ENCODE peak calls at places on chromosomes 12 and 14, in six cellular contexts. Y is astrocyte of the cerebellum; F is fibroblast of the aortic adventitia; V is iPS DF 6.9; H is CD8-positive, alpha-beta T cell; I is IMR-90. Q is an unnamed sample.

GRCh38 chr14:104637546-104638003 is 33.0 kb upstream of the TMEM179 start:
- DNase-seq in H (no peak), V (no peak), F (no peak), Y (no peak), I (no peak), Q (no peak)

GRCh38 chr14:68539311-68539737 is 253.5 kb downstream of the ZFP36L1 start:
- DNase-seq in F (no peak), V (no peak), I (no peak), Y (no peak), H (no peak), Q (no peak)

GRCh38 chr12:80936642-80937390 is 918 bp downstream of the LIN7A start:
- DNase-seq in F (peak), H (no peak), V (peak), I (peak), Y (no peak), Q (no peak)

GRCh38 chr14:67457782-67458181 is 30.7 kb downstream of the TMEM229B start:
- DNase-seq in V (no peak), H (no peak), Y (no peak), I (no peak), F (no peak), Q (no peak)

GRCh38 chr12:73531752-73532151 is 1005.9 kb upstream of the ATXN7L3B start:
- DNase-seq in I (no peak), Y (no peak), H (no peak), V (no peak), F (no peak), Q (no peak)

GRCh38 chr12:66668311-66668710 is 10.6 kb downstream of the GRIP1 start:
- DNase-seq in I (no peak), F (no peak), H (no peak), Y (no peak), V (no peak), Q (no peak)

GRCh38 chr14:72608391-72609204 is 285.3 kb downstream of the DPF3 start:
- DNase-seq in I (peak), H (no peak), F (peak), V (no peak), Y (peak), Q (peak)

GRCh38 chr12:123141615-123142517 is 9.0 kb downstream of the PITPNM2 start:
- DNase-seq in F (peak), V (no peak), Y (peak), I (peak), H (no peak), Q (peak)

GRCh38 chr12:88684170-88684569 is 103.9 kb upstream of the KITLG start:
- DNase-seq in F (no peak), V (no peak), Y (no peak), H (no peak), I (no peak), Q (no peak)

GRCh38 chr14:94045563-94046345 is 19.6 kb downstream of the OTUB2 start:
- DNase-seq in F (no peak), I (no peak), H (no peak), Y (no peak), V (no peak), Q (no peak)

GRCh38 chr14:103015426-103015825 is 41.9 kb downstream of the CDC42BPB start:
- DNase-seq in V (no peak), H (no peak), I (no peak), F (no peak), Y (no peak), Q (no peak)

GRCh38 chr12:75954076-75954475 is 77.5 kb downstream of the PHLDA1 start:
- DNase-seq in Y (peak), H (no peak), F (peak), V (no peak), I (peak), Q (no peak)

GRCh38 chr14:29236848-29237247 is 470.3 kb downstream of the FOXG1 start:
- DNase-seq in I (peak), V (no peak), H (no peak), Y (peak), F (peak), Q (no peak)

GRCh38 chr12:15004401-15004800 is 31.6 kb downstream of the PDE6H start:
- DNase-seq in I (no peak), Y (no peak), V (no peak), H (no peak), F (no peak), Q (no peak)

GRCh38 chr12:65500121-65500846 is 221.8 kb downstream of the MSRB3 start:
- DNase-seq in I (peak), V (no peak), F (peak), Y (peak), H (no peak), Q (no peak)

GRCh38 chr12:82873309-82873708 is 186.6 kb downstream of the TMTC2 start:
- DNase-seq in H (no peak), V (no peak), I (no peak), F (no peak), Y (no peak), Q (no peak)

GRCh38 chr12:1217191-1217949 is 226.3 kb downstream of the ERC1 start:
- DNase-seq in I (peak), H (no peak), F (peak), V (no peak), Y (peak), Q (no peak)

GRCh38 chr14:101223147-101223546 is 319.6 kb upstream of the RTL1 start:
- DNase-seq in F (no peak), H (no peak), V (peak), Y (no peak), I (no peak), Q (no peak)

GRCh38 chr12:96516472-96517417 is 27.4 kb downstream of the CFAP54 start:
- DNase-seq in V (no peak), Y (peak), F (peak), H (peak), I (peak), Q (peak)

GRCh38 chr12:93115646-93116045 is 186.6 kb upstream of the EEA1 start:
- DNase-seq in Y (no peak), H (no peak), I (peak), V (no peak), F (peak), Q (no peak)

GRCh38 chr12:49882248-49882850 is 21.4 kb downstream of the FAIM2 start:
- DNase-seq in H (no peak), Y (no peak), V (no peak), F (no peak), I (no peak), Q (no peak)

GRCh38 chr12:56591111-56591510 is 39.0 kb downstream of the BAZ2A start:
- DNase-seq in H (no peak), Y (no peak), F (no peak), I (no peak), V (no peak), Q (no peak)

GRCh38 chr12:8960185-8960584 is 10.7 kb upstream of the M6PR start:
- DNase-seq in V (no peak), H (no peak), I (no peak), F (no peak), Y (no peak), Q (no peak)

GRCh38 chr12:5078423-5078822 is 34.7 kb downstream of the KCNA5 start:
- DNase-seq in I (no peak), V (no peak), H (no peak), Y (no peak), F (no peak), Q (peak)

GRCh38 chr14:96177766-96178377 is 26.8 kb upstream of the BDKRB2 start:
- DNase-seq in Y (no peak), H (no peak), I (no peak), F (peak), V (no peak), Q (no peak)

GRCh38 chr14:49512147-49512551 is 74.0 kb downstream of the RPS29 start:
- DNase-seq in V (no peak), H (no peak), F (peak), Y (peak), I (peak), Q (no peak)

GRCh38 chr12:114774181-114774580 is 90.2 kb upstream of the TBX3 start:
- DNase-seq in Y (peak), H (no peak), V (no peak), I (peak), F (peak), Q (no peak)

GRCh38 chr12:57869919-57870318 is 23.4 kb upstream of the CTDSP2 start:
- DNase-seq in H (no peak), Y (no peak), F (no peak), I (no peak), V (no peak), Q (no peak)

GRCh38 chr12:39622306-39622705 is 2.7 kb upstream of the ABCD2 start:
- DNase-seq in V (no peak), Y (no peak), H (no peak), F (no peak), I (no peak), Q (no peak)

GRCh38 chr12:19726592-19726991 is 287.3 kb downstream of the AEBP2 start:
- DNase-seq in V (no peak), H (no peak), I (no peak), Y (no peak), F (no peak), Q (no peak)

GRCh38 chr14:23464700-23465099 is 4.8 kb upstream of the NGDN start:
- DNase-seq in Y (no peak), V (no peak), I (no peak), H (no peak), F (no peak), Q (no peak)

GRCh38 chr14:68919129-68919927 is 59.8 kb downstream of the ACTN1 start:
- DNase-seq in H (no peak), V (no peak), I (no peak), Y (no peak), F (no peak), Q (no peak)

DNA sequence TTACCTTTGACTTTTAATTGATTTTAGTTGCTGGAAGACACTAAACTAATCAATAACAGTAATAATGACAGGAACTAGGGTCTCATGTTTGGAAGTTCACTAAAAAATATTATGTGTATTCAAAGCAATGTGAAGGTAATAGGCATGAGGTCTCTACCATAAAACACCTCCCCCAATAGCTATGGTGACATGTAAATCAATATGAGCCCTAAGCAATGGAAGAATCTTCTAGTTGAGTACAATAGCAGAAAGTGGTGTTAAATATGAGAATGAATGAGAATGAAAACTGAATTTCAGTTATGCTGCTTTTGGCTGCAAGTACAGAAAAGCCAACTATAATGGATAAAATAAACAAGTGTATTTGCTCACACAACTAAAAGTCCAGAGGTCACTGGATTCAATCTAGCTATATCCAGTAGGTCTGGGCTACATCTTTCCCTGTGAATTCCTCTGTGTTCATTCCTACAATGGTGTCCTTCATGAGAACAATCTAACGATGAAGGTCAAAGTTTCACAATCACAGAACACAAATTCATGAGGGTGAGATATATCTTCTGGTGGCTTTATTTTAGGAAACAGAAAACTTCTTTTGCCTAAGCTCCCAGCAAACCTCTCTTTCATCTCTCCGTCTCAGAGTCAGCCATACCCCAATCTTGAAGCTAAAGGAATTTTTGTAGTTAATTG is 728.0 kb downstream of the FSCB start:
- DNase-seq in H (no peak), I (no peak), F (no peak), V (no peak), Y (no peak), Q (no peak)
- H3K4me3 ChIP-seq in H (no peak), I (no peak), F (no peak), V (no peak), Y (no peak), Q (no peak)

DNA sequence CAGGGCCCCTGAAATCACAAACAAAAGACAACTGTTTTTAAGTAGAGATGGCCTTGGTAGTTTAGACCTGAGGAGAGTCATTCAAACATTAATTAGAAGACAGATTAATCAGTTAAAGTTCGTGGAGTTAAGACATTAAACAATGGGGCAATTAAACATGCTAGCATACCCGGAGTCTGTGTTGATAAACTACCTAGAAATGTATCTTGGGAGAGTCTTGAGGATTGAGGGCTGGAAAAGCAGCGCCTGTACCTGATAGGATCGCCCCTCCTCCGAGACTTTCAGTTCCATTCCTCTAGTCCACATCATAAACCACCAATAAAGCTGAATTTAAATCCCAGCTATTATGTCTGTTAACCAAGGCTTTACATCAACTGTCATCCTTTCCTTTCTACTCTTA is 1.0 kb upstream of the KRAS start:
- DNase-seq in Y (no peak), I (no peak), F (no peak), H (no peak), V (no peak), Q (no peak)
- H3K4me3 ChIP-seq in Y (peak), I (peak), F (peak), H (peak), V (no peak), Q (peak)

DNA sequence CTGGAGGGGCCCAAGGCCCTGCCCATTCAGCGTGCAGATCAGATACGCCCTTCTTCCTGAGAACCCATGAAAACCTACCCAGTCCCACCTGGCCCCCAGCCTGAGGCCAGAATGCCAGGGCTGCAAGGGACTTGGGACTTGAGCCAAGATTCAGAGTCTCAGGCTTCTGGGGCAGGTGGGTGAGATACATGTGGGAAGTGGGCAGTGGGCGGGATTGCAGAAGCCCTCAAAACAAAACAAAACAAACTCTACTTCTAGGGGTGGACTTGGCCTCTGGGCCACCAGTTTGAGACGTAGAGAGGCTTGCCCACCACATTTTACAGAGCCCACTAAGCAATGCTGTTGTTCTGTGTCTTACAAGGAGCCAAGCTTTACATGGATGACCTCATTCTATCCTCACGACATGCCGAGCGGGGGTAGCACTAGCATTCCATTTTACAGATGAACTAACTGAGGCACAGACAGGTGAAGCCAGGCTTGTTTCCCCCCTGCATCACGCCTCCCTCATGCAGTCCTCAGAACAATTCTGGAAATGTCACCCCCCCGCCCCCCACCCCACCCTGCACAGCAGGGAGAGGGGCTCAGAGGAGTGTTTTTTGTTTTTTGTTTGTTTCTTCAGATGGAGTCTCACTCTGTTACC is 1.7 kb downstream of the SLC8B1 start:
- DNase-seq in F (no peak), H (no peak), V (no peak), Y (no peak), I (no peak), Q (no peak)
- H3K4me3 ChIP-seq in F (peak), H (peak), V (no peak), Y (no peak), I (no peak), Q (peak)

DNA sequence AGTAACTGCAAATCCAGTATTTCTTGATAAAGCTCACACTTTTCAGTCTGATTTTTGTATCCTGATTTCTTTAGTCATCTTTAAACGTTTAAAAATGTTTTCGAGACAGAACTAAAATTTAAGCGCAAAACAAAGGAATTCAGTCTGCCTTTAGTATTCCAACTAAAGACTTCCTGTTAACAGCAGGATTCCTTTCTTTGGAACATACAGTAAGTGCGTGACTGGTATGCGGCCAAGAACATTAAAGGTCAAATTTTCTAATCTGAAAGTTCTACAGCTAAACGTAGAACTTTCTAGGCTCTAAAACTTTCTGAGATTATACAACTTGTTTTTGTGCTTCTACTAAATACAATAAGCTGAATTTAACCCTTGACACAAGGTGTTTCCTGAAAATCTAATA is 9.9 kb downstream of the SAV1 start:
- DNase-seq in Y (peak), H (no peak), I (peak), V (no peak), F (peak), Q (no peak)
- H3K4me3 ChIP-seq in Y (no peak), H (no peak), I (no peak), V (no peak), F (peak), Q (peak)

GRCh38 chr14:98965061-98965460 is 306.9 kb downstream of the BCL11B start:
- DNase-seq in V (no peak), I (no peak), Y (no peak), H (no peak), F (no peak), Q (no peak)

GRCh38 chr14:98966021-98966420 is 306.0 kb downstream of the BCL11B start:
- DNase-seq in I (no peak), V (no peak), Y (no peak), F (no peak), H (no peak), Q (no peak)

GRCh38 chr14:98963610-98964009 is 308.4 kb downstream of the BCL11B start:
- DNase-seq in I (no peak), F (no peak), H (no peak), V (no peak), Y (no peak), Q (no peak)

GRCh38 chr14:98964171-98964570 is 307.8 kb downstream of the BCL11B start:
- DNase-seq in Y (no peak), V (no peak), F (no peak), I (no peak), H (no peak), Q (no peak)

GRCh38 chr14:98966465-98967162 is 305.4 kb downstream of the BCL11B start:
- DNase-seq in Y (no peak), I (no peak), F (no peak), H (no peak), V (no peak), Q (no peak)
- H3K4me3 ChIP-seq in Y (no peak), I (no peak), F (no peak), H (no peak), V (no peak), Q (no peak)

DNA sequence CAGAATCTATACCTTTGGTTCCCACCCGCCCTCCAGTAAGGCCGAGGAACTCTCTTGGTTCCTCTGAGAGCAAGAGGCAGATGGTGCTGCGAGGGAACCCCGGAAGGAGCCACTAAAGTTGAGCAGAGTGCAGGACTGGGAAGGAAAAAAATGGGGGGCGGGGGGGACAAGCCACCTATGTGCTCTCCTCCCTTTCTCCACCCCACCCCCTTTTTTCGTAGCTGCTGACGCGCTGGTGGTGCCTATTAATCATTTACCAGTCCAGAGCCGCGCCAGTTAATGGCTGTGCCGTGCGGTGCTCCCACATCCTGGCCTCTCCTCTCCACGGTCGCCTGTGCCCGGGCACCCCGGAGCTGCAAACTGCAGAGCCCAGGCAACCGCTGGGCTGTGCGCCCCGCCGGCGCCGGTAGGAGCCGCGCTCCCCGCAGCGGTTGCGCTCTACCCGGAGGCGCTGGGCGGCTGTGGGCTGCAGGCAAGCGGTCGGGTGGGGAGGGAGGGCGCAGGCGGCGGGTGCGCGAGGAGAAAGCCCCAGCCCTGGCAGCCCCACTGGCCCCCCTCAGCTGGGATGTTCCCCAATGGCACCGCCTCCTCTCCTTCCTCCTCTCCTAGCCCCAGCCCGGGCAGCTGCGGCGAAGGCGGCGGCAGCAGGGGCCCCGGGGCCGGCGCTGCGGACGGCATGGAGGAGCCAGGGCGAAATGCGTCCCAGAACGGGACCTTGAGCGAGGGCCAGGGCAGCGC is 1.3 kb downstream of the SSTR1 start:
- DNase-seq in H (no peak), I (peak), Y (no peak), F (peak), V (no peak), Q (no peak)
- H3K4me3 ChIP-seq in H (peak), I (peak), Y (peak), F (peak), V (peak), Q (peak)

Q was measured in right atrium auricular region.